ENCODE peak calls at places on chromosome X, in five cellular contexts. C is body of pancreas, J is suprapubic skin, B is tibial artery, G is ovary. K is an unnamed sample. For H3K4me1, the result is how much of the 10 kb centered on the place peaks cover.

GRCh38 chrX:100976211-100976610 is 6.7 kb downstream of the ARL13A start:
- DNase-seq in C (no peak), J (no peak), B (no peak), G (no peak), K (no peak)

GRCh38 chrX:25028726-25029125 is 13.0 kb upstream of the ARX start:
- DNase-seq in C (no peak), J (no peak), B (no peak), G (no peak), K (no peak)

GRCh38 chrX:104195489-104196084 is 29.3 kb downstream of the FAM199X start:
- DNase-seq in C (no peak), J (no peak), B (no peak), G (no peak), K (no peak)

GRCh38 chrX:63754141-63754859 is 30.7 kb downstream of the ARHGEF9 start:
- DNase-seq in C (peak), J (peak), B (peak), G (no peak), K (no peak)

GRCh38 chrX:43805579-43805978 is 76.7 kb downstream of the MAOB start:
- DNase-seq in C (no peak), J (no peak), B (no peak), G (no peak), K (no peak)

GRCh38 chrX:46117234-46117633 is 428.0 kb downstream of the ZNF674 start:
- DNase-seq in C (no peak), J (no peak), B (no peak), G (no peak), K (no peak)

GRCh38 chrX:110180176-110180927 is 137.5 kb downstream of the AMMECR1 start:
- DNase-seq in C (no peak), J (no peak), B (no peak), G (no peak), K (no peak)

GRCh38 chrX:55135171-55135570 is 46.4 kb downstream of the PAGE2 start:
- DNase-seq in C (peak), J (no peak), B (peak), G (peak), K (no peak)

GRCh38 chrX:74924449-74925209 is 623 bp downstream of the NEXMIF start:
- DNase-seq in C (peak), J (peak), B (peak), G (peak), K (no peak)

GRCh38 chrX:9942086-9942485 is 25.1 kb upstream of the CLDN34 start:
- DNase-seq in C (no peak), J (no peak), B (no peak), G (no peak), K (no peak)

GRCh38 chrX:3169421-3169820 is 128.2 kb downstream of the ARSF start:
- DNase-seq in C (no peak), J (no peak), B (no peak), G (no peak), K (no peak)

GRCh38 chrX:24301806-24302205 is 12.1 kb downstream of the SUPT20HL2 start:
- DNase-seq in C (no peak), J (no peak), B (no peak), G (no peak), K (no peak)

GRCh38 chrX:23341452-23341851 is 6.8 kb downstream of the PTCHD1 start:
- DNase-seq in C (no peak), J (no peak), B (no peak), G (no peak), K (no peak)

GRCh38 chrX:155094468-155095061 is 23.3 kb downstream of the BRCC3 start:
- DNase-seq in C (peak), J (no peak), B (no peak), G (no peak), K (no peak)

GRCh38 chrX:78314561-78314960 is 12.8 kb downstream of the CYSLTR1 start:
- DNase-seq in C (no peak), J (no peak), B (no peak), G (no peak), K (no peak)

GRCh38 chrX:119467433-119467832 is 811 bp upstream of the SLC25A5 start:
- DNase-seq in C (peak), J (no peak), B (no peak), G (no peak), K (no peak)

GRCh38 chrX:34365482-34365881 is 233.4 kb upstream of the FAM47A start:
- DNase-seq in C (no peak), J (no peak), B (no peak), G (no peak), K (no peak)

GRCh38 chrX:1075741-1076140 is 136.7 kb downstream of the CRLF2 start:
- DNase-seq in C (no peak), J (peak), B (no peak), G (no peak), K (no peak)

GRCh38 chrX:39667191-39667590 is 430.6 kb downstream of the BCOR start:
- DNase-seq in C (no peak), J (no peak), B (no peak), G (no peak), K (no peak)

GRCh38 chrX:43559643-43560042 is 96.5 kb upstream of the MAOA start:
- DNase-seq in C (peak), J (no peak), B (peak), G (peak), K (no peak)

GRCh38 chrX:49257846-49258748 is 6.4 kb downstream of the FOXP3 start:
- DNase-seq in C (no peak), J (no peak), B (no peak), G (no peak), K (no peak)

GRCh38 chrX:103531002-103531401 is 11.7 kb upstream of the RAB40A start:
- DNase-seq in C (no peak), J (no peak), B (no peak), G (no peak), K (no peak)

GRCh38 chrX:26109142-26109541 is 29.0 kb upstream of the MAGEB18 start:
- DNase-seq in C (no peak), J (no peak), B (no peak), G (no peak), K (no peak)

GRCh38 chrX:119118780-119119395 is 8.7 kb downstream of the KIAA1210 start:
- DNase-seq in C (peak), J (no peak), B (peak), G (peak), K (peak)

GRCh38 chrX:130654409-130654970 is 248.5 kb downstream of the ENOX2 start:
- DNase-seq in C (no peak), J (no peak), B (no peak), G (no peak), K (no peak)

GRCh38 chrX:80648023-80648422 is 161.7 kb downstream of the BRWD3 start:
- DNase-seq in C (no peak), J (no peak), B (no peak), G (no peak), K (no peak)

GRCh38 chrX:50723006-50723405 is 91.0 kb downstream of the SHROOM4 start:
- DNase-seq in C (no peak), J (no peak), B (no peak), G (no peak), K (no peak)

GRCh38 chrX:72296991-72297390 is 8.7 kb downstream of the CITED1 start:
- DNase-seq in C (no peak), J (no peak), B (no peak), G (no peak), K (no peak)

GRCh38 chrX:138034136-138034535 is 468.2 kb downstream of the ZIC3 start:
- DNase-seq in C (no peak), J (no peak), B (no peak), G (no peak), K (no peak)

GRCh38 chrX:10450229-10450958 is 170.0 kb downstream of the MID1 start:
- DNase-seq in C (no peak), J (no peak), B (no peak), G (no peak), K (no peak)

GRCh38 chrX:7068939-7069367 is 78.6 kb upstream of the STS start:
- DNase-seq in C (no peak), J (no peak), B (no peak), G (no peak), K (no peak)

GRCh38 chrX:129522184-129523059 is 868 bp downstream of the SMARCA1 start:
- DNase-seq in C (peak), J (no peak), B (peak), G (peak), K (no peak)

DNA sequence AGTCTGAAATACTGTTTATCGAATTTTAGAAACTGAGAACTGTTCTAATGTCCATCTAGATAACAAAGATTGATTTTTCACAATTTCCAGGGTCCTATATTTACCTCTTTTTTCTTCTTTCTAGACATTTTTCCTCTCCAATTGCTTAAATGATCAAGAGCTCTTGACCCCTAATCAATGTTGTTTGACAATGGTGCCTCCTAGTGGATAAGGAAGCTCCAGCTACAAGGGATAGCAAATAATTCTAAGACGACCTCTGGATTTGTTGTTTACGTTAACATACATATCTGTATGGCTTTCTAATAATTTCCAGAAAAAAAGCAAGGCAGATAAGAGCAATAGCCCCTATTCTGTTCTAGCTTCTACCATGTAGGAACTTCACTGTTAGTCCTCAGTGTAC is 35.8 kb downstream of the GPR82 start:
- DNase-seq in C (no peak), J (no peak), B (no peak), G (no peak), K (no peak)
- TF ChIP-seq CTCF in C (peak), J (no peak), B (peak), G (no peak), K (peak)

GRCh38 chrX:150370589-150371312 is 7.6 kb downstream of the MAMLD1 start:
- DNase-seq in C (no peak), J (no peak), B (no peak), G (no peak), K (no peak)
- H3K4me1 ChIP-seq in C (under half), J (under half), B (under half), G (under half), K (under half)

GRCh38 chrX:13691845-13692334 is 3.0 kb downstream of the RAB9A start:
- DNase-seq in C (peak), J (no peak), B (no peak), G (no peak), K (no peak)

GRCh38 chrX:13688772-13689518 is at the start of gene RAB9A:
- DNase-seq in C (peak), J (peak), B (peak), G (peak), K (peak)

GRCh38 chrX:13689519-13690211 is 737 bp downstream of the RAB9A start:
- DNase-seq in C (no peak), J (no peak), B (peak), G (no peak), K (no peak)

GRCh38 chrX:13692771-13693231 is 3.9 kb downstream of the RAB9A start:
- DNase-seq in C (no peak), J (no peak), B (no peak), G (no peak), K (no peak)

DNA sequence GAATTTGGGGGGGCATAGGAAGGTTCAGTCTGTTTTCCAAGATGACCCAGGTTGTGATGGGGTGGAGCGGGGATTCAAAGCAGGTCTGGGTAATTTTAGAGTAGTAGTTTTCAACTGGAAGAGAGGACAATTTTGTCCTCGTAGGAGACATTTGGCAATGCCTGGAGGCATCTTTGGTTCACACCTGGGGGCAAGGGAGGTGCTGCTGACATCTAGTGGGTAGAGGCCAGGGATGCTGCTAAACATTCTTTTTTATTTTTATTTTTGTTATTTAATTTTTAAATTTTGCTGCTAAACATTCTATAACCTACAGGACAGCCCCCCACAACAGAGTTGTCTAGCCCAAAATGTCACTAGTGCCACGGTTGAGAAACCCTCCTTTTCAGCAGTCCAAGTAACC is 1.9 kb downstream of the RAB9A start:
- DNase-seq in C (no peak), J (no peak), B (no peak), G (no peak), K (no peak)
- H3K27ac ChIP-seq in C (peak), J (peak), B (no peak), G (no peak), K (peak)

GRCh38 chrX:17839269-17839668 is 21.8 kb downstream of the RAI2 start:
- DNase-seq in C (no peak), J (no peak), B (no peak), G (no peak), K (no peak)
- TF ChIP-seq CTCF in C (no peak), J (no peak), B (no peak), G (no peak), K (no peak)

GRCh38 chrX:124341361-124342132 is 4.8 kb upstream of the SH2D1A start:
- DNase-seq in C (no peak), J (no peak), B (no peak), G (no peak), K (no peak)

GRCh38 chrX:124346064-124346876 is at the start of gene SH2D1A:
- DNase-seq in C (no peak), J (no peak), B (no peak), G (no peak), K (no peak)

GRCh38 chrX:124342174-124342867 is 4.0 kb upstream of the SH2D1A start:
- DNase-seq in C (no peak), J (no peak), B (no peak), G (no peak), K (no peak)

GRCh38 chrX:124344246-124344645 is 2.1 kb upstream of the SH2D1A start:
- DNase-seq in C (no peak), J (no peak), B (no peak), G (no peak), K (no peak)

DNA sequence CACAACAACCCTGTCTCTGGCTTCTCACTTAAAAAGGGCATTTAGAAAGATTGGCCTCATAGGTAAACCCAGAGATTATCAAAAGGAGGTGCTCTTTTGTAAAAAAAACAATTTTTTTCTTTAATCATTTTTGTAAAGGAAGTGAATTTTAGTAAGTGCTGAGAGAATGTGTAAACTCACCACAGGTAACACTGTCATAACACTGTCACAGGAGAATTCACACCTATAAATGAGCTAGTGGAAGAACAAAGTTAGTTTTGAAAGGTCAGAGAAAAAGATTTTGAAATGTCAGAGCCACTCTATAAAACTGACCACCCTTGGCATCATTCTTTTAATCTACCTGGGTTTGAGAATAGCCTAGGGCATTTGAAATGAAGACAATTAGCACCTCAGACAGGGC is 3.3 kb upstream of the SH2D1A start:
- DNase-seq in C (no peak), J (no peak), B (no peak), G (no peak), K (no peak)
- H3K4me1 ChIP-seq in C (under half), J (under half), B (under half), G (under half), K (under half)

DNA sequence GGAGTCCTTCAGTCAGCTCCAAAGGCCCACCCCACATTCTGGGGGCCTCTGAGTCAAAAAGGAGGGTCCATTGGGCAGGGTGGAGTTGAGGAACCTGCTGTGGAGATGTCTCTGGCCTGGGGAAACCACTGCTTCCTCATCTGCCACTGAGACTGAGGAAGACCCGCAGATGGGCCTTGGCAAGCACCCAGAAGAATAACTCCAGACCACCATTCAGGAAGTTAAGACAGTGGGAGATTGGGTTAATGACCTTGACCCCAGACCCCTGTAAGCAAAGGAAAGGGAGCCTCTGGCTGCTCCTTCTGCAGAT is 8.1 kb upstream of the HSD17B10 start:
- DNase-seq in C (no peak), J (no peak), B (no peak), G (no peak), K (no peak)
- H3K27ac ChIP-seq in C (no peak), J (no peak), B (peak), G (no peak), K (no peak)

DNA sequence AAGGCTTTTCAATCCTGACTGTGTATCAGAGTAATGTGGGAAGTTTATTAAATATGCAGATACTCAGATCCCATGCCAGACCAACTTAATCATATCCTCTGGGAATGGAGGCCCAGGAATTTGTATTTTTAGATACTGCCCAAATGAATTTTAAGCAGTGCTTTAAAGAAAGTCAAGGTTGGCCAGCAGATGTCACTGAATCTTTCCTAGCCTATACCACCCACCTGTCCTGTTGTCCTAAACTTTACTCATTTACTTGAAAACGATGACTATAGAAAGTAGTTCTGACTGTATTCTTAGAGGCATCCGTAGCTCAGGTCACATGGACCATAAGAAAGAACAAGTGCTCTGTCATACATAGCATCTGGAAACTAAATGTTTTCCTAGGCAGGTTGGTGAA is 79.9 kb downstream of the AMOT start:
- DNase-seq in C (no peak), J (no peak), B (no peak), G (no peak), K (no peak)
- TF ChIP-seq CTCF in C (no peak), J (no peak), B (no peak), G (no peak), K (no peak)